ENCODE peak calls at places on chromosomes 6 and 20, in four cellular contexts. One of them, this sample, is unnamed. For H3K27me3, the result is how much of the 10 kb centered on the place peaks cover.

GRCh38 chr6:2266845-2267244 is 21.4 kb upstream of the GMDS start:
- DNase-seq in IMR-90: no peak
- DNase-seq in mammary epithelial cell: no peak
- DNase-seq in breast epithelium: no peak
- DNase-seq in this sample: no peak

GRCh38 chr6:88708197-88708744 is 255.1 kb downstream of the RNGTT start:
- DNase-seq in IMR-90: no peak
- DNase-seq in mammary epithelial cell: no peak
- DNase-seq in breast epithelium: no peak
- DNase-seq in this sample: no peak

GRCh38 chr6:157314705-157315321 is 8.5 kb downstream of the TMEM242 start:
- DNase-seq in IMR-90: peak
- DNase-seq in mammary epithelial cell: peak
- DNase-seq in breast epithelium: no peak
- DNase-seq in this sample: peak

GRCh38 chr20:23127506-23128279 is 41.6 kb upstream of the CD93 start:
- DNase-seq in IMR-90: no peak
- DNase-seq in mammary epithelial cell: no peak
- DNase-seq in breast epithelium: no peak
- DNase-seq in this sample: no peak

GRCh38 chr6:38171997-38172738 is 352.6 kb downstream of the ZFAND3 start:
- DNase-seq in IMR-90: no peak
- DNase-seq in mammary epithelial cell: no peak
- DNase-seq in breast epithelium: no peak
- DNase-seq in this sample: no peak

GRCh38 chr6:148805767-148806166 is 58.9 kb downstream of the UST start:
- DNase-seq in IMR-90: no peak
- DNase-seq in mammary epithelial cell: no peak
- DNase-seq in breast epithelium: no peak
- DNase-seq in this sample: no peak

GRCh38 chr6:166595061-166595780 is 8.7 kb upstream of the RAMACL start:
- DNase-seq in IMR-90: peak
- DNase-seq in mammary epithelial cell: peak
- DNase-seq in breast epithelium: no peak
- DNase-seq in this sample: peak

GRCh38 chr6:26576929-26577719 is 19.6 kb upstream of the ABT1 start:
- DNase-seq in IMR-90: peak
- DNase-seq in mammary epithelial cell: peak
- DNase-seq in breast epithelium: no peak
- DNase-seq in this sample: no peak

GRCh38 chr20:50594591-50595432 is 84.6 kb downstream of the PTPN1 start:
- DNase-seq in IMR-90: no peak
- DNase-seq in mammary epithelial cell: no peak
- DNase-seq in breast epithelium: no peak
- DNase-seq in this sample: no peak

GRCh38 chr20:49786671-49787370 is 25.8 kb upstream of the SLC9A8 start:
- DNase-seq in IMR-90: peak
- DNase-seq in mammary epithelial cell: no peak
- DNase-seq in breast epithelium: no peak
- DNase-seq in this sample: no peak

GRCh38 chr6:130843575-130844320 is 16.5 kb downstream of the SMLR1 start:
- DNase-seq in IMR-90: peak
- DNase-seq in mammary epithelial cell: peak
- DNase-seq in breast epithelium: no peak
- DNase-seq in this sample: peak

GRCh38 chr6:3732345-3733141 is 19.0 kb downstream of the PXDC1 start:
- DNase-seq in IMR-90: peak
- DNase-seq in mammary epithelial cell: peak
- DNase-seq in breast epithelium: peak
- DNase-seq in this sample: no peak

GRCh38 chr6:114000066-114000465 is 29.1 kb upstream of the HDAC2 start:
- DNase-seq in IMR-90: peak
- DNase-seq in mammary epithelial cell: peak
- DNase-seq in breast epithelium: no peak
- DNase-seq in this sample: no peak

GRCh38 chr20:63007722-63008488 is 1.1 kb upstream of the BHLHE23 start:
- DNase-seq in IMR-90: no peak
- DNase-seq in mammary epithelial cell: no peak
- DNase-seq in breast epithelium: no peak
- DNase-seq in this sample: no peak

GRCh38 chr6:48825501-48826317 is 637.3 kb downstream of the MMUT start:
- DNase-seq in IMR-90: peak
- DNase-seq in mammary epithelial cell: no peak
- DNase-seq in breast epithelium: no peak
- DNase-seq in this sample: no peak

GRCh38 chr6:139028242-139028657 is 295 bp upstream of the ABRACL start:
- DNase-seq in IMR-90: no peak
- DNase-seq in mammary epithelial cell: no peak
- DNase-seq in breast epithelium: no peak
- DNase-seq in this sample: no peak

GRCh38 chr6:43903739-43904290 is 133.8 kb downstream of the VEGFA start:
- DNase-seq in IMR-90: no peak
- DNase-seq in mammary epithelial cell: no peak
- DNase-seq in breast epithelium: no peak
- DNase-seq in this sample: no peak

GRCh38 chr6:154984146-154984545 is 11.0 kb upstream of the TIAM2 start:
- DNase-seq in IMR-90: peak
- DNase-seq in mammary epithelial cell: no peak
- DNase-seq in breast epithelium: no peak
- DNase-seq in this sample: no peak

GRCh38 chr6:109458774-109459531 is 3.4 kb upstream of the MICAL1 start:
- DNase-seq in IMR-90: no peak
- DNase-seq in mammary epithelial cell: no peak
- DNase-seq in breast epithelium: no peak
- DNase-seq in this sample: no peak

GRCh38 chr20:57744206-57744605 is 34.4 kb upstream of the PMEPA1 start:
- DNase-seq in IMR-90: no peak
- DNase-seq in mammary epithelial cell: no peak
- DNase-seq in breast epithelium: no peak
- DNase-seq in this sample: no peak

GRCh38 chr6:125310994-125311649 is 9.4 kb upstream of the HDDC2 start:
- DNase-seq in IMR-90: peak
- DNase-seq in mammary epithelial cell: peak
- DNase-seq in breast epithelium: no peak
- DNase-seq in this sample: no peak

GRCh38 chr6:17390276-17390675 is 3.1 kb upstream of the CAP2 start:
- DNase-seq in IMR-90: no peak
- DNase-seq in mammary epithelial cell: peak
- DNase-seq in breast epithelium: no peak
- DNase-seq in this sample: no peak

GRCh38 chr6:2505624-2506023 is 245.1 kb downstream of the MYLK4 start:
- DNase-seq in IMR-90: no peak
- DNase-seq in mammary epithelial cell: no peak
- DNase-seq in breast epithelium: no peak
- DNase-seq in this sample: no peak

GRCh38 chr6:128569737-128570438 is 49.5 kb upstream of the PTPRK start:
- DNase-seq in IMR-90: peak
- DNase-seq in mammary epithelial cell: peak
- DNase-seq in breast epithelium: no peak
- DNase-seq in this sample: peak

GRCh38 chr20:36582821-36583220 is 9.4 kb downstream of the TGIF2 start:
- DNase-seq in IMR-90: no peak
- DNase-seq in mammary epithelial cell: no peak
- DNase-seq in breast epithelium: no peak
- DNase-seq in this sample: no peak

GRCh38 chr6:113997106-113997505 is 26.2 kb upstream of the HDAC2 start:
- DNase-seq in IMR-90: peak
- DNase-seq in mammary epithelial cell: peak
- DNase-seq in breast epithelium: no peak
- DNase-seq in this sample: peak

GRCh38 chr6:118468682-118469465 is 79.2 kb upstream of the PLN start:
- DNase-seq in IMR-90: peak
- DNase-seq in mammary epithelial cell: peak
- DNase-seq in breast epithelium: no peak
- DNase-seq in this sample: no peak

GRCh38 chr6:153960741-153961140 is 78.3 kb upstream of the OPRM1 start:
- DNase-seq in IMR-90: no peak
- DNase-seq in mammary epithelial cell: peak
- DNase-seq in breast epithelium: no peak
- DNase-seq in this sample: no peak

GRCh38 chr20:22450540-22450939 is 133.8 kb downstream of the FOXA2 start:
- DNase-seq in IMR-90: no peak
- DNase-seq in mammary epithelial cell: no peak
- DNase-seq in breast epithelium: no peak
- DNase-seq in this sample: no peak

GRCh38 chr6:51350308-51350904 is 531.7 kb downstream of the TFAP2B start:
- DNase-seq in IMR-90: no peak
- DNase-seq in mammary epithelial cell: no peak
- DNase-seq in breast epithelium: no peak
- DNase-seq in this sample: no peak

GRCh38 chr6:112717401-112717800 is 370.3 kb downstream of the RFPL4B start:
- DNase-seq in IMR-90: peak
- DNase-seq in mammary epithelial cell: no peak
- DNase-seq in breast epithelium: no peak
- DNase-seq in this sample: no peak

GRCh38 chr20:33645421-33645820 is 16.7 kb upstream of the C20orf144 start:
- DNase-seq in IMR-90: no peak
- DNase-seq in mammary epithelial cell: no peak
- DNase-seq in breast epithelium: no peak
- DNase-seq in this sample: no peak

GRCh38 chr6:122696079-122696478 is 83.4 kb upstream of the FABP7 start:
- DNase-seq in IMR-90: peak
- DNase-seq in mammary epithelial cell: peak
- DNase-seq in breast epithelium: no peak
- DNase-seq in this sample: peak

GRCh38 chr6:122692807-122693580 is 82.8 kb downstream of the PKIB start:
- DNase-seq in IMR-90: no peak
- DNase-seq in mammary epithelial cell: no peak
- DNase-seq in breast epithelium: no peak
- DNase-seq in this sample: no peak

GRCh38 chr6:122697458-122697857 is 82.1 kb upstream of the FABP7 start:
- DNase-seq in IMR-90: no peak
- DNase-seq in mammary epithelial cell: no peak
- DNase-seq in breast epithelium: no peak
- DNase-seq in this sample: no peak

GRCh38 chr6:122696853-122697252 is 82.7 kb upstream of the FABP7 start:
- DNase-seq in IMR-90: peak
- DNase-seq in mammary epithelial cell: peak
- DNase-seq in breast epithelium: no peak
- DNase-seq in this sample: no peak

GRCh38 chr6:122695188-122695587 is 84.3 kb upstream of the FABP7 start:
- DNase-seq in IMR-90: no peak
- DNase-seq in mammary epithelial cell: no peak
- DNase-seq in breast epithelium: no peak
- DNase-seq in this sample: no peak
- TF ChIP-seq CTCF in IMR-90: no peak
- TF ChIP-seq CTCF in mammary epithelial cell: no peak
- TF ChIP-seq CTCF in breast epithelium: no peak
- TF ChIP-seq CTCF in this sample: no peak

GRCh38 chr6:75286955-75287354 is 2.4 kb upstream of the TMEM30A start:
- DNase-seq in IMR-90: no peak
- DNase-seq in mammary epithelial cell: no peak
- DNase-seq in breast epithelium: no peak
- DNase-seq in this sample: no peak
- H3K4me3 ChIP-seq in IMR-90: no peak
- H3K4me3 ChIP-seq in mammary epithelial cell: no peak
- H3K4me3 ChIP-seq in breast epithelium: no peak
- H3K4me3 ChIP-seq in this sample: no peak

GRCh38 chr20:45309075-45309474 is 976 bp upstream of the MATN4 start:
- DNase-seq in IMR-90: no peak
- DNase-seq in mammary epithelial cell: no peak
- DNase-seq in breast epithelium: no peak
- DNase-seq in this sample: no peak

GRCh38 chr20:45308078-45308778 is at the start of gene MATN4:
- DNase-seq in IMR-90: no peak
- DNase-seq in mammary epithelial cell: no peak
- DNase-seq in breast epithelium: no peak
- DNase-seq in this sample: no peak

GRCh38 chr20:45306431-45306982 is at the start of gene RBPJL:
- DNase-seq in IMR-90: no peak
- DNase-seq in mammary epithelial cell: no peak
- DNase-seq in breast epithelium: no peak
- DNase-seq in this sample: no peak

GRCh38 chr20:45305262-45305661 is 1.4 kb upstream of the RBPJL start:
- DNase-seq in IMR-90: no peak
- DNase-seq in mammary epithelial cell: no peak
- DNase-seq in breast epithelium: no peak
- DNase-seq in this sample: no peak

DNA sequence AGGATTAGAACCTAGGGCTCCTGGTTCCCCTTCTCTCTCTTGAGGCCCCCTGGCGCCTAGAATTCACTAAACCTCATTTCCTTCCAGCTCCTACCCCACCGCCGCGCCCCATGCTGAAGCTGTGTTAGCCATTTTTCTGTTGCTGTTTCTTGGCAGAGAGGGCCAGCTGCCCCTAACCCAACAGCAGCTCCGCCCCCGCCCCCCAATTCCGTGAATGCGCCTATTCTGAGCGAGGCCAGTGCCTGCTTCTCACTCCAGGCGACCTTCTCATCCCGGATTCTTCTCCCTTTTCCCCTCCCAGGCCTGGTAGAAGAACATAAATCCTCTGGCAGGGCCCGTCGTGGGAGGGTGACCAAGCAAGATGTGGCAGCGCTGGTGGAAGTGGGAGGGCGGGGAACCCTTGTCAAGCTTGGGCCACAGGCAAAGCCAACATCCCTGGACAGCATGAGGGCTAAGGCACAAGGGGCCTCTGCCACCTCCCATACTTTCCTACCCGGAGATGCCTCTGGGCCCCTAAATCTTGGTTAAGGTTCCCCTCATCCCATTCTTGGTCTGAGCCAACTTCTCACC is 521 bp downstream of the RBPJL start:
- DNase-seq in IMR-90: no peak
- DNase-seq in mammary epithelial cell: no peak
- DNase-seq in breast epithelium: no peak
- DNase-seq in this sample: no peak
- H3K27me3 ChIP-seq in IMR-90: half or more
- H3K27me3 ChIP-seq in mammary epithelial cell: under half
- H3K27me3 ChIP-seq in breast epithelium: under half
- H3K27me3 ChIP-seq in this sample: under half

DNA sequence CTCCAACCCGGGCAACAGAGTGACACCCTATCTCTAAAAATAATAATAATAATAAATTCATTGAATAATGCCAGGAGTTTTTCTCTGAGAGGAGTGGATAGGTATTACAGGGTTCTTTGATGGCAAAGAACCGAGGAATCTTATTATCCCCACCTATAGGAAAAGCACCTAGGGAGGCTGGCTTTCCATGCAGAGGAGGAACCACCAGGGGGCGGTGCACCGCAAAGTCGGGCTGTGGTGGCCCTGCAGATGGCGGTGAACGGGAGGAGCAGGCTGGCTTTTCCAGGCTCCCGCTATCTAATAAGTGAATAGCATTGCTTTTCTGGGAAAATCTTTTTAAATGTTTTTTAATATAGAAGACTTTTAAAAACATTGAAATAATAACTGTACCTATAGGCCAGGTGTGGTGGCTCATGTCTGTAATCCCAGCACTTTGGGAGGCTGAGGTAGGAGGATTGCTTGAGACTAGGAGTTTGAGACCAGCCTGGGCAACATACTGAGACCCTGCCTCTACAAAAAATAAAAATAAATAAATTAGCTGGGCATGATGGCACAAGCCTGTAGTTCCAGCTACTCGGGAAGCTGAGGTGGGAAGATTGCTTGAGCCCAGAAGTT is 864.2 kb downstream of the KIF16B start:
- DNase-seq in IMR-90: no peak
- DNase-seq in mammary epithelial cell: no peak
- DNase-seq in breast epithelium: no peak
- DNase-seq in this sample: no peak
- TF ChIP-seq CTCF in IMR-90: peak
- TF ChIP-seq CTCF in mammary epithelial cell: peak
- TF ChIP-seq CTCF in breast epithelium: no peak
- TF ChIP-seq CTCF in this sample: peak

This sample was measured in BJ.